ENCODE peak calls at places on chromosomes 7 and 10, in six cellular contexts. R is NCI-H2081 treated with DMSO at 0.1 percent for 48 hours, L is SK-N-SH, J is M059J, E is glomerular endothelial cell, P is Calu3. D is an unnamed sample.

GRCh38 chr7:26005683-26006410 is 146.2 kb upstream of the NFE2L3 start:
- DNase-seq in R (no peak), L (no peak), J (no peak), E (no peak), P (no peak), D (no peak)

GRCh38 chr10:122492955-122493597 is 31.7 kb downstream of the HTRA1 start:
- DNase-seq in R (no peak), L (no peak), J (no peak), E (no peak), P (no peak), D (no peak)

GRCh38 chr7:121019018-121019417 is 30.5 kb downstream of the CPED1 start:
- DNase-seq in R (no peak), L (no peak), J (no peak), E (no peak), P (no peak), D (no peak)

GRCh38 chr10:70974351-70974901 is 86.1 kb upstream of the PCBD1 start:
- DNase-seq in R (no peak), L (peak), J (peak), E (no peak), P (peak), D (no peak)

GRCh38 chr7:112422842-112423496 is 27.3 kb upstream of the IFRD1 start:
- DNase-seq in R (peak), L (no peak), J (peak), E (peak), P (peak), D (no peak)

GRCh38 chr7:132246591-132246990 is 329.7 kb downstream of the PLXNA4 start:
- DNase-seq in R (no peak), L (no peak), J (no peak), E (no peak), P (no peak), D (no peak)

GRCh38 chr7:114925443-114925842 is 3.5 kb downstream of the MDFIC start:
- DNase-seq in R (no peak), L (no peak), J (no peak), E (no peak), P (no peak), D (no peak)

GRCh38 chr7:73758581-73759138 is 11.4 kb downstream of the CLDN3 start:
- DNase-seq in R (no peak), L (no peak), J (no peak), E (no peak), P (peak), D (no peak)

GRCh38 chr7:76296743-76297740 is 5.4 kb upstream of the HSPB1 start:
- DNase-seq in R (no peak), L (no peak), J (peak), E (no peak), P (peak), D (no peak)

GRCh38 chr7:39051707-39052106 is 74.0 kb downstream of the POU6F2 start:
- DNase-seq in R (peak), L (no peak), J (no peak), E (no peak), P (no peak), D (no peak)

GRCh38 chr7:142626420-142627035 is 122.7 kb upstream of the PRSS1 start:
- DNase-seq in R (no peak), L (peak), J (peak), E (no peak), P (peak), D (peak)

GRCh38 chr10:119940487-119940886 is 48.0 kb downstream of the SEC23IP start:
- DNase-seq in R (no peak), L (no peak), J (peak), E (peak), P (no peak), D (no peak)

GRCh38 chr10:35910234-35910633 is 268.1 kb upstream of the FZD8 start:
- DNase-seq in R (no peak), L (no peak), J (peak), E (no peak), P (no peak), D (no peak)

GRCh38 chr7:83159731-83160130 is 3.0 kb downstream of the PCLO start:
- DNase-seq in R (no peak), L (no peak), J (peak), E (no peak), P (no peak), D (no peak)

GRCh38 chr10:116877391-116877790 is 28.1 kb downstream of the ENO4 start:
- DNase-seq in R (no peak), L (no peak), J (no peak), E (no peak), P (no peak), D (no peak)

GRCh38 chr10:93437946-93438795 is 44.0 kb downstream of the MYOF start:
- DNase-seq in R (no peak), L (no peak), J (peak), E (no peak), P (no peak), D (no peak)

GRCh38 chr10:74898201-74898976 is 72.0 kb downstream of the KAT6B start:
- DNase-seq in R (no peak), L (no peak), J (no peak), E (no peak), P (no peak), D (no peak)

GRCh38 chr7:22356855-22357310 is at the start of gene RAPGEF5:
- DNase-seq in R (no peak), L (peak), J (no peak), E (no peak), P (peak), D (no peak)

GRCh38 chr10:101136708-101137121 is 5.6 kb downstream of the TLX1 start:
- DNase-seq in R (no peak), L (no peak), J (no peak), E (no peak), P (no peak), D (no peak)

GRCh38 chr7:80359476-80359875 is 152.4 kb downstream of the GNAT3 start:
- DNase-seq in R (no peak), L (no peak), J (no peak), E (no peak), P (no peak), D (no peak)